ENCODE peak calls at places on chromosomes 5 and 9, in five cellular contexts. C, J, X, D and L are unnamed samples.

GRCh38 chr5:10018670-10019069 is 231.0 kb downstream of the ATPSCKMT start:
- DNase-seq in C (no peak), J (no peak), X (peak; percentile 90), D (no peak), L (no peak)

GRCh38 chr9:117555964-117556629 is 141.2 kb upstream of the ASTN2 start:
- DNase-seq in C (no peak), J (no peak), X (peak; percentile 54), D (peak; percentile 9), L (peak; percentile 46)

GRCh38 chr9:89941875-89942274 is 337.1 kb downstream of the GADD45G start:
- DNase-seq in C (no peak), J (no peak), X (peak; percentile 62), D (peak; percentile 15), L (no peak)

GRCh38 chr9:71985070-71985956 is 73.9 kb downstream of the C9orf85 start:
- DNase-seq in C (no peak), J (no peak), X (no peak), D (no peak), L (no peak)

GRCh38 chr5:63155310-63155631 is 576.7 kb downstream of the LRRC70 start:
- DNase-seq in C (no peak), J (no peak), X (no peak), D (no peak), L (no peak)

GRCh38 chr9:5485365-5486085 is 24.8 kb upstream of the PDCD1LG2 start:
- DNase-seq in C (no peak), J (no peak), X (no peak), D (no peak), L (no peak)

GRCh38 chr5:432928-433791 is 9.8 kb upstream of the EXOC3 start:
- DNase-seq in C (no peak), J (no peak), X (no peak), D (no peak), L (no peak)

GRCh38 chr5:33299621-33300208 is 141.1 kb upstream of the TARS1 start:
- DNase-seq in C (no peak), J (no peak), X (peak; percentile 83), D (peak; percentile 85), L (no peak)

GRCh38 chr9:776086-776485 is 65.4 kb upstream of the DMRT1 start:
- DNase-seq in C (no peak), J (no peak), X (no peak), D (no peak), L (no peak)

GRCh38 chr5:178284095-178284675 is 51.6 kb upstream of the PHYKPL start:
- DNase-seq in C (no peak), J (no peak), X (no peak), D (no peak), L (peak; percentile 44)